ENCODE peak calls at places on chromosomes 13 and 19, in seven cellular contexts. One of them, this sample, is unnamed.

GRCh38 chr13:66665991-66666390 is 564.1 kb downstream of the PCDH9 start:
- DNase-seq in CD8-positive, alpha-beta T cell: no peak
- DNase-seq in fibroblast of the aortic adventitia: peak; percentile 66
- DNase-seq in neural progenitor cell: peak; percentile 85
- DNase-seq in kidney epithelial cell: peak; percentile 96
- DNase-seq in lower leg skin: no peak
- DNase-seq in SK-N-SH: peak; percentile 46
- DNase-seq in this sample: no peak

GRCh38 chr19:10818306-10819123 is 17.5 kb downstream of the TMED1 start:
- DNase-seq in lower leg skin: no peak
- DNase-seq in fibroblast of the aortic adventitia: no peak
- DNase-seq in neural progenitor cell: no peak
- DNase-seq in CD8-positive, alpha-beta T cell: no peak
- DNase-seq in kidney epithelial cell: no peak
- DNase-seq in SK-N-SH: peak; percentile 54
- DNase-seq in this sample: no peak

GRCh38 chr13:33312150-33312908 is 26.8 kb upstream of the STARD13 start:
- DNase-seq in kidney epithelial cell: no peak
- DNase-seq in SK-N-SH: no peak
- DNase-seq in fibroblast of the aortic adventitia: peak; percentile 48
- DNase-seq in CD8-positive, alpha-beta T cell: no peak
- DNase-seq in lower leg skin: no peak
- DNase-seq in neural progenitor cell: no peak
- DNase-seq in this sample: no peak

GRCh38 chr19:53865918-53866696 is 1.6 kb upstream of the MYADM start:
- DNase-seq in CD8-positive, alpha-beta T cell: peak; percentile 75
- DNase-seq in kidney epithelial cell: no peak
- DNase-seq in SK-N-SH: peak; percentile 87
- DNase-seq in neural progenitor cell: peak; percentile 91
- DNase-seq in fibroblast of the aortic adventitia: peak; percentile 68
- DNase-seq in lower leg skin: peak; percentile 66
- DNase-seq in this sample: peak; percentile 69

GRCh38 chr19:11092181-11092538 is 2.9 kb downstream of the LDLR start:
- DNase-seq in kidney epithelial cell: peak; percentile 57
- DNase-seq in neural progenitor cell: no peak
- DNase-seq in SK-N-SH: no peak
- DNase-seq in lower leg skin: no peak
- DNase-seq in fibroblast of the aortic adventitia: peak; percentile 61
- DNase-seq in CD8-positive, alpha-beta T cell: peak; percentile 39
- DNase-seq in this sample: no peak

GRCh38 chr13:38530492-38530891 is 156.4 kb upstream of the FREM2 start:
- DNase-seq in fibroblast of the aortic adventitia: peak; percentile 18
- DNase-seq in kidney epithelial cell: no peak
- DNase-seq in CD8-positive, alpha-beta T cell: no peak
- DNase-seq in lower leg skin: no peak
- DNase-seq in neural progenitor cell: no peak
- DNase-seq in SK-N-SH: peak; percentile 6
- DNase-seq in this sample: no peak

GRCh38 chr13:77386880-77387606 is 60.1 kb upstream of the MYCBP2 start:
- DNase-seq in SK-N-SH: no peak
- DNase-seq in fibroblast of the aortic adventitia: peak; percentile 73
- DNase-seq in lower leg skin: peak; percentile 74
- DNase-seq in kidney epithelial cell: no peak
- DNase-seq in CD8-positive, alpha-beta T cell: no peak
- DNase-seq in neural progenitor cell: no peak
- DNase-seq in this sample: no peak

GRCh38 chr19:16571689-16572331 is 405 bp downstream of the SLC35E1 start:
- DNase-seq in kidney epithelial cell: no peak
- DNase-seq in SK-N-SH: no peak
- DNase-seq in fibroblast of the aortic adventitia: no peak
- DNase-seq in neural progenitor cell: no peak
- DNase-seq in lower leg skin: no peak
- DNase-seq in CD8-positive, alpha-beta T cell: peak; percentile 33
- DNase-seq in this sample: no peak

GRCh38 chr13:20825476-20825875 is 51.7 kb upstream of the EEF1AKMT1 start:
- DNase-seq in lower leg skin: no peak
- DNase-seq in CD8-positive, alpha-beta T cell: no peak
- DNase-seq in fibroblast of the aortic adventitia: peak; percentile 59
- DNase-seq in neural progenitor cell: no peak
- DNase-seq in SK-N-SH: no peak
- DNase-seq in kidney epithelial cell: no peak
- DNase-seq in this sample: no peak

GRCh38 chr13:91355099-91355825 is 7.8 kb downstream of the MIR17HG start:
- DNase-seq in kidney epithelial cell: no peak
- DNase-seq in CD8-positive, alpha-beta T cell: no peak
- DNase-seq in SK-N-SH: no peak
- DNase-seq in neural progenitor cell: no peak
- DNase-seq in lower leg skin: no peak
- DNase-seq in fibroblast of the aortic adventitia: no peak
- DNase-seq in this sample: no peak

GRCh38 chr19:33345163-33345562 is 28.3 kb upstream of the CEBPG start:
- DNase-seq in kidney epithelial cell: no peak
- DNase-seq in lower leg skin: no peak
- DNase-seq in SK-N-SH: no peak
- DNase-seq in CD8-positive, alpha-beta T cell: no peak
- DNase-seq in fibroblast of the aortic adventitia: no peak
- DNase-seq in neural progenitor cell: no peak
- DNase-seq in this sample: no peak

GRCh38 chr13:101811440-101811839 is 359.0 kb downstream of the ITGBL1 start:
- DNase-seq in CD8-positive, alpha-beta T cell: no peak
- DNase-seq in fibroblast of the aortic adventitia: no peak
- DNase-seq in lower leg skin: no peak
- DNase-seq in SK-N-SH: peak; percentile 19
- DNase-seq in neural progenitor cell: no peak
- DNase-seq in kidney epithelial cell: no peak
- DNase-seq in this sample: no peak

GRCh38 chr19:7521551-7522071 is 813 bp upstream of the MCOLN1 start:
- DNase-seq in neural progenitor cell: peak; percentile 4
- DNase-seq in fibroblast of the aortic adventitia: no peak
- DNase-seq in CD8-positive, alpha-beta T cell: no peak
- DNase-seq in kidney epithelial cell: no peak
- DNase-seq in lower leg skin: no peak
- DNase-seq in SK-N-SH: no peak
- DNase-seq in this sample: no peak

GRCh38 chr19:58218899-58219298 is 9.8 kb upstream of the ZNF544 start:
- DNase-seq in fibroblast of the aortic adventitia: no peak
- DNase-seq in SK-N-SH: peak; percentile 41
- DNase-seq in kidney epithelial cell: no peak
- DNase-seq in CD8-positive, alpha-beta T cell: peak; percentile 36
- DNase-seq in lower leg skin: no peak
- DNase-seq in neural progenitor cell: peak; percentile 26
- DNase-seq in this sample: no peak

GRCh38 chr19:2039959-2040646 is 10.9 kb downstream of the MKNK2 start:
- DNase-seq in SK-N-SH: no peak
- DNase-seq in CD8-positive, alpha-beta T cell: no peak
- DNase-seq in fibroblast of the aortic adventitia: no peak
- DNase-seq in neural progenitor cell: no peak
- DNase-seq in lower leg skin: peak; percentile 15
- DNase-seq in kidney epithelial cell: no peak
- DNase-seq in this sample: no peak

GRCh38 chr19:18774107-18774506 is 17.0 kb downstream of the COMP start:
- DNase-seq in neural progenitor cell: no peak
- DNase-seq in fibroblast of the aortic adventitia: no peak
- DNase-seq in CD8-positive, alpha-beta T cell: no peak
- DNase-seq in kidney epithelial cell: no peak
- DNase-seq in SK-N-SH: no peak
- DNase-seq in lower leg skin: no peak
- DNase-seq in this sample: no peak

GRCh38 chr19:45883586-45883880 is 2.4 kb downstream of the IRF2BP1 start:
- DNase-seq in lower leg skin: no peak
- DNase-seq in CD8-positive, alpha-beta T cell: no peak
- DNase-seq in fibroblast of the aortic adventitia: no peak
- DNase-seq in SK-N-SH: no peak
- DNase-seq in kidney epithelial cell: no peak
- DNase-seq in neural progenitor cell: no peak
- DNase-seq in this sample: no peak
- TF ChIP-seq CTCF in lower leg skin: no peak
- TF ChIP-seq CTCF in CD8-positive, alpha-beta T cell: peak; percentile 50
- TF ChIP-seq CTCF in fibroblast of the aortic adventitia: no peak
- TF ChIP-seq CTCF in SK-N-SH: no peak
- TF ChIP-seq CTCF in kidney epithelial cell: no peak
- TF ChIP-seq CTCF in neural progenitor cell: peak; percentile 2
- TF ChIP-seq CTCF in this sample: peak; percentile 77

GRCh38 chr13:52011690-52012511 is at the start of gene ALG11:
- DNase-seq in CD8-positive, alpha-beta T cell: peak; percentile 100
- DNase-seq in fibroblast of the aortic adventitia: peak; percentile 96
- DNase-seq in kidney epithelial cell: peak; percentile 90
- DNase-seq in neural progenitor cell: peak; percentile 99
- DNase-seq in SK-N-SH: peak; percentile 98
- DNase-seq in lower leg skin: peak; percentile 99
- DNase-seq in this sample: peak; percentile 98

GRCh38 chr13:52009985-52010384 is 1.3 kb downstream of the ATP7B start:
- DNase-seq in CD8-positive, alpha-beta T cell: no peak
- DNase-seq in lower leg skin: no peak
- DNase-seq in neural progenitor cell: no peak
- DNase-seq in fibroblast of the aortic adventitia: no peak
- DNase-seq in SK-N-SH: no peak
- DNase-seq in kidney epithelial cell: no peak
- DNase-seq in this sample: no peak

GRCh38 chr13:52012512-52012836 is 276 bp downstream of the ALG11 start:
- DNase-seq in CD8-positive, alpha-beta T cell: no peak
- DNase-seq in kidney epithelial cell: no peak
- DNase-seq in neural progenitor cell: no peak
- DNase-seq in lower leg skin: no peak
- DNase-seq in SK-N-SH: no peak
- DNase-seq in fibroblast of the aortic adventitia: no peak
- DNase-seq in this sample: no peak

GRCh38 chr13:52006491-52007245 is 4.6 kb downstream of the ATP7B start:
- DNase-seq in fibroblast of the aortic adventitia: no peak
- DNase-seq in CD8-positive, alpha-beta T cell: no peak
- DNase-seq in SK-N-SH: no peak
- DNase-seq in lower leg skin: no peak
- DNase-seq in neural progenitor cell: no peak
- DNase-seq in kidney epithelial cell: no peak
- DNase-seq in this sample: no peak

GRCh38 chr13:52010890-52011689 is at the start of gene ATP7B:
- DNase-seq in CD8-positive, alpha-beta T cell: peak; percentile 18
- DNase-seq in lower leg skin: no peak
- DNase-seq in neural progenitor cell: peak; percentile 78
- DNase-seq in kidney epithelial cell: no peak
- DNase-seq in SK-N-SH: peak; percentile 57
- DNase-seq in fibroblast of the aortic adventitia: no peak
- DNase-seq in this sample: no peak
- TF ChIP-seq CTCF in CD8-positive, alpha-beta T cell: no peak
- TF ChIP-seq CTCF in lower leg skin: no peak
- TF ChIP-seq CTCF in neural progenitor cell: peak; percentile 12
- TF ChIP-seq CTCF in kidney epithelial cell: peak; percentile 22
- TF ChIP-seq CTCF in SK-N-SH: peak; percentile 27
- TF ChIP-seq CTCF in fibroblast of the aortic adventitia: peak; percentile 21
- TF ChIP-seq CTCF in this sample: no peak

GRCh38 chr13:25377244-25377962 is 5.6 kb downstream of the ATP8A2 start:
- DNase-seq in neural progenitor cell: no peak
- DNase-seq in fibroblast of the aortic adventitia: no peak
- DNase-seq in lower leg skin: no peak
- DNase-seq in CD8-positive, alpha-beta T cell: no peak
- DNase-seq in kidney epithelial cell: no peak
- DNase-seq in SK-N-SH: no peak
- DNase-seq in this sample: no peak

GRCh38 chr13:25371608-25372274 is at the start of gene ATP8A2:
- DNase-seq in fibroblast of the aortic adventitia: no peak
- DNase-seq in CD8-positive, alpha-beta T cell: no peak
- DNase-seq in lower leg skin: no peak
- DNase-seq in SK-N-SH: peak; percentile 82
- DNase-seq in kidney epithelial cell: no peak
- DNase-seq in neural progenitor cell: peak; percentile 78
- DNase-seq in this sample: no peak

GRCh38 chr13:25375727-25376358 is 4.1 kb downstream of the ATP8A2 start:
- DNase-seq in fibroblast of the aortic adventitia: peak; percentile 58
- DNase-seq in SK-N-SH: peak; percentile 76
- DNase-seq in lower leg skin: peak; percentile 21
- DNase-seq in kidney epithelial cell: no peak
- DNase-seq in CD8-positive, alpha-beta T cell: peak; percentile 33
- DNase-seq in neural progenitor cell: peak; percentile 54
- DNase-seq in this sample: no peak

GRCh38 chr13:25371158-25371557 is 616 bp upstream of the ATP8A2 start:
- DNase-seq in neural progenitor cell: no peak
- DNase-seq in kidney epithelial cell: no peak
- DNase-seq in fibroblast of the aortic adventitia: no peak
- DNase-seq in SK-N-SH: no peak
- DNase-seq in CD8-positive, alpha-beta T cell: no peak
- DNase-seq in lower leg skin: no peak
- DNase-seq in this sample: no peak

GRCh38 chr13:25372275-25373081 is 704 bp downstream of the ATP8A2 start:
- DNase-seq in SK-N-SH: peak; percentile 74
- DNase-seq in CD8-positive, alpha-beta T cell: no peak
- DNase-seq in neural progenitor cell: peak; percentile 66
- DNase-seq in fibroblast of the aortic adventitia: no peak
- DNase-seq in lower leg skin: no peak
- DNase-seq in kidney epithelial cell: no peak
- DNase-seq in this sample: no peak
- TF ChIP-seq CTCF in SK-N-SH: no peak
- TF ChIP-seq CTCF in CD8-positive, alpha-beta T cell: no peak
- TF ChIP-seq CTCF in neural progenitor cell: peak; percentile 10
- TF ChIP-seq CTCF in fibroblast of the aortic adventitia: no peak
- TF ChIP-seq CTCF in lower leg skin: no peak
- TF ChIP-seq CTCF in kidney epithelial cell: no peak
- TF ChIP-seq CTCF in this sample: no peak

GRCh38 chr13:111036665-111037064 is 78.4 kb upstream of the ARHGEF7 start:
- DNase-seq in lower leg skin: no peak
- DNase-seq in CD8-positive, alpha-beta T cell: no peak
- DNase-seq in neural progenitor cell: no peak
- DNase-seq in kidney epithelial cell: no peak
- DNase-seq in SK-N-SH: no peak
- DNase-seq in fibroblast of the aortic adventitia: no peak
- DNase-seq in this sample: no peak

GRCh38 chr13:111035861-111036260 is 79.2 kb upstream of the ARHGEF7 start:
- DNase-seq in neural progenitor cell: no peak
- DNase-seq in fibroblast of the aortic adventitia: no peak
- DNase-seq in kidney epithelial cell: no peak
- DNase-seq in CD8-positive, alpha-beta T cell: no peak
- DNase-seq in lower leg skin: no peak
- DNase-seq in SK-N-SH: no peak
- DNase-seq in this sample: no peak

GRCh38 chr13:111038887-111039286 is 76.2 kb upstream of the ARHGEF7 start:
- DNase-seq in neural progenitor cell: no peak
- DNase-seq in SK-N-SH: no peak
- DNase-seq in lower leg skin: no peak
- DNase-seq in kidney epithelial cell: no peak
- DNase-seq in fibroblast of the aortic adventitia: no peak
- DNase-seq in CD8-positive, alpha-beta T cell: no peak
- DNase-seq in this sample: no peak

GRCh38 chr13:111039735-111040134 is 75.4 kb upstream of the ARHGEF7 start:
- DNase-seq in CD8-positive, alpha-beta T cell: no peak
- DNase-seq in kidney epithelial cell: no peak
- DNase-seq in lower leg skin: no peak
- DNase-seq in fibroblast of the aortic adventitia: peak; percentile 4
- DNase-seq in SK-N-SH: no peak
- DNase-seq in neural progenitor cell: no peak
- DNase-seq in this sample: no peak

DNA sequence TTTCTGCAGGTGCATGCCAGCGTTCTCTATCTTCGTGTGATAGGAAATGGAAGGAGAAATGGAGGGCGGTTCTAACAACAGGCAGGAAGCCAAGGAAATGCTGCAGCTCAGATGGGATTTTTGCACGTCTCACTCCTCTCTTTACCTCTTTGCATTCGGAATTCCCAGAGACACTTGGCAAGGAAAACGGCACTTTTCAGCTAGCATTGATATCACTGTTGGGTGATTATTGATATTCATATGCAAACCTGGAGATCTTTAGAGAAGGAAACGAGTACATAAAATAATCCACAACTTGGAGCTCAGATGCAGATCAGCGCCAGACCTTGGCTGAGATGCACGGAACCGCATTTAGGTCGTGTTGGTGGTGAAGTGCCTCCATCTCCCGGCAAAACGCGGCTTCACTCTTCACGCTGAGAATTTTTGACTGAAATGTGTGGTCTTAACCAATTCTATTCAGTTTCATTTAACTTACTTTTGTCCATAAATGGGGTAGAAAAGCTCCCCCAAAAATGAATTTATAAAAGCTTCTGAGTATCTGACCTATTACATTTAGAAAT is 77.2 kb upstream of the ARHGEF7 start:
- DNase-seq in neural progenitor cell: no peak
- DNase-seq in CD8-positive, alpha-beta T cell: no peak
- DNase-seq in fibroblast of the aortic adventitia: peak; percentile 31
- DNase-seq in kidney epithelial cell: no peak
- DNase-seq in lower leg skin: no peak
- DNase-seq in SK-N-SH: no peak
- DNase-seq in this sample: no peak
- TF ChIP-seq CTCF in neural progenitor cell: no peak
- TF ChIP-seq CTCF in CD8-positive, alpha-beta T cell: no peak
- TF ChIP-seq CTCF in fibroblast of the aortic adventitia: peak; percentile 33
- TF ChIP-seq CTCF in kidney epithelial cell: no peak
- TF ChIP-seq CTCF in lower leg skin: no peak
- TF ChIP-seq CTCF in SK-N-SH: no peak
- TF ChIP-seq CTCF in this sample: no peak

This sample was measured in CD14-positive monocyte.